ENCODE peak calls at places on chromosomes 3 and 15, in six cellular contexts. One of them, this sample, is unnamed.

GRCh38 chr3:138615462-138615861 is 6.9 kb downstream of the FAIM start:
- DNase-seq in fibroblast of villous mesenchyme: no peak
- DNase-seq in cardiac muscle cell: no peak
- DNase-seq in AG09309: no peak
- DNase-seq in fibroblast of the aortic adventitia: no peak
- DNase-seq in cardiac fibroblast: no peak
- DNase-seq in this sample: no peak

GRCh38 chr3:60325610-60326181 is 925.6 kb downstream of the FHIT start:
- DNase-seq in fibroblast of villous mesenchyme: no peak
- DNase-seq in cardiac muscle cell: peak
- DNase-seq in AG09309: no peak
- DNase-seq in fibroblast of the aortic adventitia: no peak
- DNase-seq in cardiac fibroblast: no peak
- DNase-seq in this sample: no peak

GRCh38 chr3:86774082-86774691 is 216.8 kb downstream of the VGLL3 start:
- DNase-seq in fibroblast of villous mesenchyme: peak
- DNase-seq in cardiac muscle cell: peak
- DNase-seq in AG09309: no peak
- DNase-seq in fibroblast of the aortic adventitia: peak
- DNase-seq in cardiac fibroblast: peak
- DNase-seq in this sample: peak

GRCh38 chr3:139893264-139893962 is 41.6 kb upstream of the CLSTN2 start:
- DNase-seq in fibroblast of villous mesenchyme: no peak
- DNase-seq in cardiac muscle cell: peak
- DNase-seq in AG09309: no peak
- DNase-seq in fibroblast of the aortic adventitia: peak
- DNase-seq in cardiac fibroblast: no peak
- DNase-seq in this sample: no peak

GRCh38 chr3:182596673-182597410 is 196.5 kb upstream of the ATP11B start:
- DNase-seq in fibroblast of villous mesenchyme: no peak
- DNase-seq in cardiac muscle cell: no peak
- DNase-seq in AG09309: no peak
- DNase-seq in fibroblast of the aortic adventitia: no peak
- DNase-seq in cardiac fibroblast: no peak
- DNase-seq in this sample: no peak

GRCh38 chr3:12187448-12188327 is 29.0 kb upstream of the TIMP4 start:
- DNase-seq in fibroblast of villous mesenchyme: peak
- DNase-seq in cardiac muscle cell: peak
- DNase-seq in AG09309: no peak
- DNase-seq in fibroblast of the aortic adventitia: peak
- DNase-seq in cardiac fibroblast: peak
- DNase-seq in this sample: peak

GRCh38 chr3:4008205-4008604 is 209.0 kb downstream of the LRRN1 start:
- DNase-seq in fibroblast of villous mesenchyme: no peak
- DNase-seq in cardiac muscle cell: no peak
- DNase-seq in AG09309: no peak
- DNase-seq in fibroblast of the aortic adventitia: no peak
- DNase-seq in cardiac fibroblast: no peak
- DNase-seq in this sample: no peak

GRCh38 chr3:44114142-44114541 is 127.5 kb upstream of the TOPAZ1 start:
- DNase-seq in fibroblast of villous mesenchyme: peak
- DNase-seq in cardiac muscle cell: peak
- DNase-seq in AG09309: no peak
- DNase-seq in fibroblast of the aortic adventitia: peak
- DNase-seq in cardiac fibroblast: peak
- DNase-seq in this sample: peak

GRCh38 chr3:134313839-134314587 is 60.2 kb downstream of the AMOTL2 start:
- DNase-seq in fibroblast of villous mesenchyme: no peak
- DNase-seq in cardiac muscle cell: no peak
- DNase-seq in AG09309: no peak
- DNase-seq in fibroblast of the aortic adventitia: no peak
- DNase-seq in cardiac fibroblast: peak
- DNase-seq in this sample: no peak

GRCh38 chr3:41881233-41881821 is 80.6 kb downstream of the ULK4 start:
- DNase-seq in fibroblast of villous mesenchyme: peak
- DNase-seq in cardiac muscle cell: peak
- DNase-seq in AG09309: no peak
- DNase-seq in fibroblast of the aortic adventitia: peak
- DNase-seq in cardiac fibroblast: peak
- DNase-seq in this sample: peak

DNA sequence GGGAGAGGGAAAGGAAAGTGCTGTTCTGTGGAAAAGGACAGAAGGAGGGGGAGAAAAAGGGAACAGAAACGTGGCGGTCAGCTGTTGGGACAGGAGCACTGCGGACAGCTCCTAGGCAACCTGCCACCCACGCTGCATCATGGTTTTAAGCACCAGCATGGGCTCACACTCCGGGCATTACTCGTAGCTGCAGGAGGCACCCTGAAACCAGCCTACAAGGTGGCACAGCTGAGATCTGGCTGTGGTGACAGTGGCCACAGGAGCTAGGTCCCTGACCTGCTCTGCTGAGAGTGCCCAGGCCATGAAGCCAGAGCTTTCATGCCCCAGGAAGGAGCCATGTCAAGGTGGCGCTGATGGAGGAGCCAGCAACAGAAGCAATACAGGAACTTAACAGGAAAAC is 161.4 kb upstream of the ST8SIA2 start:
- DNase-seq in fibroblast of villous mesenchyme: no peak
- DNase-seq in cardiac muscle cell: no peak
- DNase-seq in AG09309: no peak
- DNase-seq in fibroblast of the aortic adventitia: no peak
- DNase-seq in cardiac fibroblast: no peak
- DNase-seq in this sample: no peak
- H3K4me3 ChIP-seq in fibroblast of villous mesenchyme: no peak
- H3K4me3 ChIP-seq in cardiac muscle cell: no peak
- H3K4me3 ChIP-seq in AG09309: no peak
- H3K4me3 ChIP-seq in fibroblast of the aortic adventitia: no peak
- H3K4me3 ChIP-seq in cardiac fibroblast: no peak
- H3K4me3 ChIP-seq in this sample: no peak

GRCh38 chr15:76309561-76310330 is 1.5 kb downstream of the ETFA start:
- DNase-seq in fibroblast of villous mesenchyme: peak
- DNase-seq in cardiac muscle cell: peak
- DNase-seq in AG09309: no peak
- DNase-seq in fibroblast of the aortic adventitia: peak
- DNase-seq in cardiac fibroblast: peak
- DNase-seq in this sample: no peak
- H3K4me3 ChIP-seq in fibroblast of villous mesenchyme: peak
- H3K4me3 ChIP-seq in cardiac muscle cell: peak
- H3K4me3 ChIP-seq in AG09309: peak
- H3K4me3 ChIP-seq in fibroblast of the aortic adventitia: peak
- H3K4me3 ChIP-seq in cardiac fibroblast: peak
- H3K4me3 ChIP-seq in this sample: no peak

DNA sequence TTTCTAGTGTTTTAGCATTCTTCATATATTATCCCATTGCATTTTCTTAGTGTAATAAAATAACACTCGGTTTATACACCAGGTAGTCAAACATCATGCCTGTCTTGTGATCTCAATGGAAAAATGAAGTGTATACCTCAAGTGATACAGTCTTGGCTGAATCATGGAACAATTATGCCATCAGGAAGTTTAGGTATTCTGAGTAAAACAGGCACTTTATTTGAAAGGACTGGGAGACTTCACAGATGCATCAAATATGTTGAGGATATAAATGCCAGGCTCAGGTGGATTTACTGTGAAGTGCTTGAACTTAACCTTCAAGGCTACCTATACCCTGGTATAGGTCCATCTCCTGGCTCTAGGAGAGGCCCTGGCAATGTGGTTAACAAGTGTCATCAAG is 8.5 kb downstream of the TGFBR2 start:
- DNase-seq in fibroblast of villous mesenchyme: no peak
- DNase-seq in cardiac muscle cell: no peak
- DNase-seq in AG09309: no peak
- DNase-seq in fibroblast of the aortic adventitia: no peak
- DNase-seq in cardiac fibroblast: no peak
- DNase-seq in this sample: no peak
- H3K4me3 ChIP-seq in fibroblast of villous mesenchyme: no peak
- H3K4me3 ChIP-seq in cardiac muscle cell: no peak
- H3K4me3 ChIP-seq in AG09309: no peak
- H3K4me3 ChIP-seq in fibroblast of the aortic adventitia: no peak
- H3K4me3 ChIP-seq in cardiac fibroblast: no peak
- H3K4me3 ChIP-seq in this sample: no peak

GRCh38 chr3:81764665-81765064 is 3.2 kb upstream of the GBE1 start:
- DNase-seq in fibroblast of villous mesenchyme: peak
- DNase-seq in cardiac muscle cell: no peak
- DNase-seq in AG09309: no peak
- DNase-seq in fibroblast of the aortic adventitia: peak
- DNase-seq in cardiac fibroblast: peak
- DNase-seq in this sample: no peak

GRCh38 chr3:81758275-81758674 is 3.2 kb downstream of the GBE1 start:
- DNase-seq in fibroblast of villous mesenchyme: peak
- DNase-seq in cardiac muscle cell: peak
- DNase-seq in AG09309: peak
- DNase-seq in fibroblast of the aortic adventitia: peak
- DNase-seq in cardiac fibroblast: peak
- DNase-seq in this sample: peak

GRCh38 chr3:81761904-81762565 is 590 bp upstream of the GBE1 start:
- DNase-seq in fibroblast of villous mesenchyme: peak
- DNase-seq in cardiac muscle cell: no peak
- DNase-seq in AG09309: no peak
- DNase-seq in fibroblast of the aortic adventitia: peak
- DNase-seq in cardiac fibroblast: no peak
- DNase-seq in this sample: no peak

GRCh38 chr3:81760924-81761903 is at the start of gene GBE1:
- DNase-seq in fibroblast of villous mesenchyme: peak
- DNase-seq in cardiac muscle cell: peak
- DNase-seq in AG09309: peak
- DNase-seq in fibroblast of the aortic adventitia: peak
- DNase-seq in cardiac fibroblast: peak
- DNase-seq in this sample: peak

DNA sequence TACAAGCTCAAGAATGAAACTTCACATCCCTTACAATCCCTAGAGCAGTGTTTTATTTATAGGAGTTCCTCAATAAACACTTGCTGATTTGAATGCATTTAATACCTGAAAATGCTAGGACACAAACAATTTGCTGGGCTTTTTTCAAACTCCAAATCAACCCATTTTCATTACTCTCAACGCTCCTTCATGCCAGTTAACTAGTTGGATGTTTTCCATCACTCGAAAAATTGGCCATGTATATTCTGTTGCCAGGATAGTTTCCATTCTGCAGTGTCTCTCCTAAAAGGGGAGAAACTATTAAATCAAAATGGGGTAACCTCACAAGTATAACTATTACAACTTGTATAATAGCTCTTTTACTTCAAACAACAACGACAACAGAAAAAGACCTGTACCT is 1.2 kb downstream of the GBE1 start:
- DNase-seq in fibroblast of villous mesenchyme: no peak
- DNase-seq in cardiac muscle cell: no peak
- DNase-seq in AG09309: no peak
- DNase-seq in fibroblast of the aortic adventitia: peak
- DNase-seq in cardiac fibroblast: no peak
- DNase-seq in this sample: no peak
- H3K4me3 ChIP-seq in fibroblast of villous mesenchyme: peak
- H3K4me3 ChIP-seq in cardiac muscle cell: peak
- H3K4me3 ChIP-seq in AG09309: peak
- H3K4me3 ChIP-seq in fibroblast of the aortic adventitia: peak
- H3K4me3 ChIP-seq in cardiac fibroblast: peak
- H3K4me3 ChIP-seq in this sample: peak

GRCh38 chr3:185959609-185960517 is 22.0 kb upstream of the TRA2B start:
- DNase-seq in fibroblast of villous mesenchyme: peak
- DNase-seq in cardiac muscle cell: peak
- DNase-seq in AG09309: peak
- DNase-seq in fibroblast of the aortic adventitia: peak
- DNase-seq in cardiac fibroblast: peak
- DNase-seq in this sample: peak
- H3K4me3 ChIP-seq in fibroblast of villous mesenchyme: no peak
- H3K4me3 ChIP-seq in cardiac muscle cell: no peak
- H3K4me3 ChIP-seq in AG09309: peak
- H3K4me3 ChIP-seq in fibroblast of the aortic adventitia: peak
- H3K4me3 ChIP-seq in cardiac fibroblast: peak
- H3K4me3 ChIP-seq in this sample: peak

DNA sequence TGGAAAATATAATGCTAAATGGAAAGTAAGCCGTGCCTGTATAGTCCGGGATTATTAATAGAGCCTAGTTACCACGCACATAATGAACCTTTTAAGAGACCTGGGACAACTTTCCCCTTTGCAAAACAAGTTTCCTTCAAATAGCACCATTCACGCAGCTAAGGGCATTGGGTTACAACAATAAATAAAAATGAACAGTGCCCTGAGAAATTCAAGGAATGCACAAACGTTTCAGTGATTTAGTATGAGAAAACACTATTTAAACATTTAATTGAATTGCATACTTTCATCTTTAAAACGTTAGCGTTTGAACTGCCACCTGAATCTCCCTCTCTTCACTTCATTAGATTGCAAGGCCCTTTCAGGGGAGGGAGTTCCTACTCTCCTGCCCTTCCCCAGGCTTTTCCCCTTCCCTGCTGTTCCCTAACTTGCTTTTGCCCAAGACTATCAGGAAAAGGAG is 46.3 kb downstream of the SMAD6 start:
- DNase-seq in fibroblast of villous mesenchyme: peak
- DNase-seq in cardiac muscle cell: peak
- DNase-seq in AG09309: peak
- DNase-seq in fibroblast of the aortic adventitia: peak
- DNase-seq in cardiac fibroblast: peak
- DNase-seq in this sample: peak
- H3K4me3 ChIP-seq in fibroblast of villous mesenchyme: no peak
- H3K4me3 ChIP-seq in cardiac muscle cell: no peak
- H3K4me3 ChIP-seq in AG09309: no peak
- H3K4me3 ChIP-seq in fibroblast of the aortic adventitia: no peak
- H3K4me3 ChIP-seq in cardiac fibroblast: no peak
- H3K4me3 ChIP-seq in this sample: no peak

GRCh38 chr3:191379473-191379872 is 49.1 kb upstream of the UTS2B start:
- DNase-seq in fibroblast of villous mesenchyme: no peak
- DNase-seq in cardiac muscle cell: no peak
- DNase-seq in AG09309: no peak
- DNase-seq in fibroblast of the aortic adventitia: no peak
- DNase-seq in cardiac fibroblast: no peak
- DNase-seq in this sample: no peak
- H3K4me3 ChIP-seq in fibroblast of villous mesenchyme: no peak
- H3K4me3 ChIP-seq in cardiac muscle cell: no peak
- H3K4me3 ChIP-seq in AG09309: no peak
- H3K4me3 ChIP-seq in fibroblast of the aortic adventitia: no peak
- H3K4me3 ChIP-seq in cardiac fibroblast: no peak
- H3K4me3 ChIP-seq in this sample: no peak

This sample was measured in IMR-90.